ENCODE peak calls at places on chromosomes 16 and 17, in ten cellular contexts. One of them, this sample, is unnamed.

GRCh38 chr17:13735444-13735843 is 133.7 kb upstream of the HS3ST3A1 start:
- DNase-seq in nephron progenitor cell: no peak
- DNase-seq in GM20000: no peak
- DNase-seq in A549: no peak
- DNase-seq in Calu3: no peak
- DNase-seq in glutamatergic neuron: no peak
- DNase-seq in stomach: no peak
- DNase-seq in coronary artery: no peak
- DNase-seq in mammary epithelial cell: no peak
- DNase-seq in D721Med: no peak
- DNase-seq in this sample: no peak

GRCh38 chr16:70418274-70418992 is 20.5 kb downstream of the ST3GAL2 start:
- DNase-seq in nephron progenitor cell: no peak
- DNase-seq in GM20000: no peak
- DNase-seq in A549: no peak
- DNase-seq in Calu3: no peak
- DNase-seq in glutamatergic neuron: no peak
- DNase-seq in stomach: no peak
- DNase-seq in coronary artery: no peak
- DNase-seq in mammary epithelial cell: no peak
- DNase-seq in D721Med: no peak
- DNase-seq in this sample: no peak

GRCh38 chr17:27647755-27648154 is 16.8 kb downstream of the LGALS9 start:
- DNase-seq in nephron progenitor cell: no peak
- DNase-seq in GM20000: no peak
- DNase-seq in A549: no peak
- DNase-seq in Calu3: no peak
- DNase-seq in glutamatergic neuron: peak
- DNase-seq in stomach: peak
- DNase-seq in coronary artery: no peak
- DNase-seq in mammary epithelial cell: no peak
- DNase-seq in D721Med: no peak
- DNase-seq in this sample: no peak

GRCh38 chr17:72446525-72447250 is 325.9 kb downstream of the SOX9 start:
- DNase-seq in nephron progenitor cell: no peak
- DNase-seq in GM20000: no peak
- DNase-seq in A549: peak
- DNase-seq in Calu3: no peak
- DNase-seq in glutamatergic neuron: no peak
- DNase-seq in stomach: no peak
- DNase-seq in coronary artery: no peak
- DNase-seq in mammary epithelial cell: no peak
- DNase-seq in D721Med: no peak
- DNase-seq in this sample: no peak

GRCh38 chr16:11280616-11281522 is at the start of gene PRM1:
- DNase-seq in nephron progenitor cell: no peak
- DNase-seq in GM20000: no peak
- DNase-seq in A549: no peak
- DNase-seq in Calu3: no peak
- DNase-seq in glutamatergic neuron: no peak
- DNase-seq in stomach: no peak
- DNase-seq in coronary artery: no peak
- DNase-seq in mammary epithelial cell: no peak
- DNase-seq in D721Med: no peak
- DNase-seq in this sample: no peak

GRCh38 chr17:40323731-40324650 is 15.0 kb downstream of the RARA start:
- DNase-seq in nephron progenitor cell: no peak
- DNase-seq in GM20000: no peak
- DNase-seq in A549: no peak
- DNase-seq in Calu3: no peak
- DNase-seq in glutamatergic neuron: no peak
- DNase-seq in stomach: no peak
- DNase-seq in coronary artery: no peak
- DNase-seq in mammary epithelial cell: no peak
- DNase-seq in D721Med: no peak
- DNase-seq in this sample: no peak

GRCh38 chr17:55601874-55602364 is 90.7 kb upstream of the SMIM36 start:
- DNase-seq in nephron progenitor cell: peak
- DNase-seq in GM20000: peak
- DNase-seq in A549: peak
- DNase-seq in Calu3: peak
- DNase-seq in glutamatergic neuron: no peak
- DNase-seq in stomach: no peak
- DNase-seq in coronary artery: no peak
- DNase-seq in mammary epithelial cell: peak
- DNase-seq in D721Med: no peak
- DNase-seq in this sample: peak

GRCh38 chr16:85083051-85083639 is 29.1 kb downstream of the CIBAR2 start:
- DNase-seq in nephron progenitor cell: no peak
- DNase-seq in GM20000: peak
- DNase-seq in A549: no peak
- DNase-seq in Calu3: no peak
- DNase-seq in glutamatergic neuron: peak
- DNase-seq in stomach: no peak
- DNase-seq in coronary artery: no peak
- DNase-seq in mammary epithelial cell: no peak
- DNase-seq in D721Med: no peak
- DNase-seq in this sample: no peak

GRCh38 chr16:35575432-35575821 is 2116.0 kb downstream of the TP53TG3F start:
- DNase-seq in nephron progenitor cell: no peak
- DNase-seq in GM20000: no peak
- DNase-seq in A549: no peak
- DNase-seq in Calu3: no peak
- DNase-seq in glutamatergic neuron: no peak
- DNase-seq in stomach: no peak
- DNase-seq in coronary artery: no peak
- DNase-seq in mammary epithelial cell: no peak
- DNase-seq in D721Med: no peak
- DNase-seq in this sample: no peak

GRCh38 chr17:82875418-82875856 is 35.6 kb upstream of the ZNF750 start:
- DNase-seq in nephron progenitor cell: no peak
- DNase-seq in GM20000: no peak
- DNase-seq in A549: no peak
- DNase-seq in Calu3: no peak
- DNase-seq in glutamatergic neuron: no peak
- DNase-seq in stomach: peak
- DNase-seq in coronary artery: no peak
- DNase-seq in mammary epithelial cell: peak
- DNase-seq in D721Med: no peak
- DNase-seq in this sample: peak

GRCh38 chr17:45405250-45406086 is 27.2 kb downstream of the ARHGAP27 start:
- DNase-seq in nephron progenitor cell: peak
- DNase-seq in GM20000: peak
- DNase-seq in A549: no peak
- DNase-seq in Calu3: no peak
- DNase-seq in glutamatergic neuron: peak
- DNase-seq in stomach: no peak
- DNase-seq in coronary artery: no peak
- DNase-seq in mammary epithelial cell: no peak
- DNase-seq in D721Med: peak
- DNase-seq in this sample: no peak

GRCh38 chr17:66302761-66303626 is 581 bp downstream of the PRKCA start:
- DNase-seq in nephron progenitor cell: peak
- DNase-seq in GM20000: peak
- DNase-seq in A549: peak
- DNase-seq in Calu3: peak
- DNase-seq in glutamatergic neuron: peak
- DNase-seq in stomach: peak
- DNase-seq in coronary artery: no peak
- DNase-seq in mammary epithelial cell: peak
- DNase-seq in D721Med: no peak
- DNase-seq in this sample: peak

GRCh38 chr17:48162946-48163506 is 55.5 kb downstream of the SNX11 start:
- DNase-seq in nephron progenitor cell: peak
- DNase-seq in GM20000: peak
- DNase-seq in A549: peak
- DNase-seq in Calu3: peak
- DNase-seq in glutamatergic neuron: no peak
- DNase-seq in stomach: peak
- DNase-seq in coronary artery: no peak
- DNase-seq in mammary epithelial cell: peak
- DNase-seq in D721Med: no peak
- DNase-seq in this sample: no peak

GRCh38 chr17:48162305-48162934 is 54.9 kb downstream of the SNX11 start:
- DNase-seq in nephron progenitor cell: no peak
- DNase-seq in GM20000: no peak
- DNase-seq in A549: peak
- DNase-seq in Calu3: no peak
- DNase-seq in glutamatergic neuron: no peak
- DNase-seq in stomach: no peak
- DNase-seq in coronary artery: no peak
- DNase-seq in mammary epithelial cell: no peak
- DNase-seq in D721Med: no peak
- DNase-seq in this sample: no peak

GRCh38 chr17:48160177-48160967 is 52.8 kb downstream of the SNX11 start:
- DNase-seq in nephron progenitor cell: no peak
- DNase-seq in GM20000: no peak
- DNase-seq in A549: no peak
- DNase-seq in Calu3: no peak
- DNase-seq in glutamatergic neuron: no peak
- DNase-seq in stomach: peak
- DNase-seq in coronary artery: no peak
- DNase-seq in mammary epithelial cell: no peak
- DNase-seq in D721Med: no peak
- DNase-seq in this sample: no peak

GRCh38 chr17:48161127-48161905 is 53.8 kb downstream of the SNX11 start:
- DNase-seq in nephron progenitor cell: no peak
- DNase-seq in GM20000: no peak
- DNase-seq in A549: no peak
- DNase-seq in Calu3: no peak
- DNase-seq in glutamatergic neuron: no peak
- DNase-seq in stomach: no peak
- DNase-seq in coronary artery: no peak
- DNase-seq in mammary epithelial cell: no peak
- DNase-seq in D721Med: no peak
- DNase-seq in this sample: no peak

DNA sequence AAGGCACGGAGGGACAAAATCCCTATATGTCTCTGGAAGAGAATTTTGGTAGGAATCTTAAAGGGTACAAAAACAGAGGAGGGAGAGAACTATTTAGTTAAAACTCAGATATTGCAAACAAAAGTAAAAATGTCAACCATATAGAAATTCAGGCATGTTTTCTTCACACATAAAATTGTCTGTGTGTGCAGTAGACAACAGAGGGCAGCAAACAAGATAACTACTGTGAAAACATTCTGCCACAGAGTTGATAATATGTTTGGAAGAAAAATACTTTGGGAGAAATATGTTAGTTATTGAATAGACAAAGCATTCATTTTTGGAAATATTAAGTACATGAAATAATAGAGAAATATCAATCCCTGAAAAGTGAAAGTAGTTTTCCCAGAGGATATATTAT is 56.2 kb downstream of the SNX11 start:
- DNase-seq in nephron progenitor cell: no peak
- DNase-seq in GM20000: no peak
- DNase-seq in A549: no peak
- DNase-seq in Calu3: no peak
- DNase-seq in glutamatergic neuron: no peak
- DNase-seq in stomach: no peak
- DNase-seq in coronary artery: no peak
- DNase-seq in mammary epithelial cell: no peak
- DNase-seq in D721Med: no peak
- DNase-seq in this sample: no peak
- TF ChIP-seq CTCF in nephron progenitor cell: no peak
- TF ChIP-seq CTCF in GM20000: no peak
- TF ChIP-seq CTCF in A549: peak
- TF ChIP-seq CTCF in Calu3: no peak
- TF ChIP-seq CTCF in glutamatergic neuron: no peak
- TF ChIP-seq CTCF in stomach: no peak
- TF ChIP-seq CTCF in coronary artery: no peak
- TF ChIP-seq CTCF in mammary epithelial cell: no peak
- TF ChIP-seq CTCF in D721Med: no peak
- TF ChIP-seq CTCF in this sample: peak

DNA sequence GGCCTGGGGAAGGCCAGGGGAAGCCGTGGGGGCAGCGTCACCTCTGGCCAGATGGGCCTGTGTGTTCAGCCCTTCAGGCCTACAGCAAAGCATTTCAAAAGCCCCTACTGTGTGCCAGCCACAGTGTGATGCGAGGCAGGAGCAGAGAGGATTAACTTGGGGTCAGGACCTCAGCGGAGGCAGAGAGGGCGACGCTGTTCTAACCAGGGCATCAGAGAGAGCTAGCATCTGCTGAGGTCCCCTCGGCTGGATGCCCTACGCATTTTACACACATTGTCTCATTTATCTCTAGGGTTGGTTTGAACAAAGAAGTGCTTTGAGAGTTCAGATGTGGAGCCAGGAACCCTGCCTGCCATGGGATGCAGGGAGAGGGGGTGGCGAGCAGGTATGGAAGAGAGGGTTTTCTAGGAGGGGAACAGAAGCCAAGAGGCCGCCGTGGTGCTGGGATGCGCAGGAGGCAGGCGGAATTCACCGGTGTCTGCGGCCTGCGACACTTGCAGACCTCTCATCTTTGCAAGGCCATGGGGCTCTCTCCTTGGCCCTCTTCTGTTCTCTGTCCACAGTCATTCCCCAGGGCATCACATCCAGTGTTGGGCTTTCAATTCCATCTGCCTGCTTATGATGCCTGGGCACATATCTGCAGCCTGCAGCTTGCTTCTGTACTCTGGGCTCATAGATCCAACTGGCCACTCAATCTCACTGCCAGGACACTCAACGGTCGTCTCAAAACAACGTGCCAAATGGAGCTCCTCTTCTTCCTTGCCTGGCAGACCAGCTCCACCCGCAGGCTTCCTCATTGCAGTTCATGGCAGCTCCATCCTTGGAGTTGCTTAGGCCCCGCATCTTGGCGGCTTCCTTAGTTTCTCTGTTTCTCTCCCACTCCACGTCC is 8.1 kb upstream of the NKD1 start:
- DNase-seq in nephron progenitor cell: no peak
- DNase-seq in GM20000: no peak
- DNase-seq in A549: no peak
- DNase-seq in Calu3: no peak
- DNase-seq in glutamatergic neuron: no peak
- DNase-seq in stomach: no peak
- DNase-seq in coronary artery: no peak
- DNase-seq in mammary epithelial cell: no peak
- DNase-seq in D721Med: no peak
- DNase-seq in this sample: peak
- TF ChIP-seq CTCF in nephron progenitor cell: peak
- TF ChIP-seq CTCF in GM20000: no peak
- TF ChIP-seq CTCF in A549: no peak
- TF ChIP-seq CTCF in Calu3: no peak
- TF ChIP-seq CTCF in glutamatergic neuron: no peak
- TF ChIP-seq CTCF in stomach: no peak
- TF ChIP-seq CTCF in coronary artery: no peak
- TF ChIP-seq CTCF in mammary epithelial cell: no peak
- TF ChIP-seq CTCF in D721Med: peak
- TF ChIP-seq CTCF in this sample: no peak

GRCh38 chr17:56939869-56940484 is 20.9 kb downstream of the COIL start:
- DNase-seq in nephron progenitor cell: no peak
- DNase-seq in GM20000: peak
- DNase-seq in A549: peak
- DNase-seq in Calu3: no peak
- DNase-seq in glutamatergic neuron: no peak
- DNase-seq in stomach: no peak
- DNase-seq in coronary artery: no peak
- DNase-seq in mammary epithelial cell: peak
- DNase-seq in D721Med: peak
- DNase-seq in this sample: peak
- TF ChIP-seq CTCF in nephron progenitor cell: peak
- TF ChIP-seq CTCF in GM20000: peak
- TF ChIP-seq CTCF in A549: peak
- TF ChIP-seq CTCF in Calu3: peak
- TF ChIP-seq CTCF in glutamatergic neuron: peak
- TF ChIP-seq CTCF in stomach: peak
- TF ChIP-seq CTCF in coronary artery: peak
- TF ChIP-seq CTCF in mammary epithelial cell: peak
- TF ChIP-seq CTCF in D721Med: peak
- TF ChIP-seq CTCF in this sample: peak

GRCh38 chr16:67939507-67940435 is 3.1 kb upstream of the PSMB10 start:
- DNase-seq in nephron progenitor cell: no peak
- DNase-seq in GM20000: no peak
- DNase-seq in A549: no peak
- DNase-seq in Calu3: no peak
- DNase-seq in glutamatergic neuron: no peak
- DNase-seq in stomach: peak
- DNase-seq in coronary artery: no peak
- DNase-seq in mammary epithelial cell: no peak
- DNase-seq in D721Med: no peak
- DNase-seq in this sample: no peak
- TF ChIP-seq CTCF in nephron progenitor cell: no peak
- TF ChIP-seq CTCF in GM20000: no peak
- TF ChIP-seq CTCF in A549: no peak
- TF ChIP-seq CTCF in Calu3: no peak
- TF ChIP-seq CTCF in glutamatergic neuron: no peak
- TF ChIP-seq CTCF in stomach: no peak
- TF ChIP-seq CTCF in coronary artery: no peak
- TF ChIP-seq CTCF in mammary epithelial cell: no peak
- TF ChIP-seq CTCF in D721Med: no peak
- TF ChIP-seq CTCF in this sample: no peak